ENCODE peak calls at places on chromosome 7, in seven cellular contexts. B, E, R, X, H, Q and K are unnamed samples. For H3K36me3, the result is how much of the 10 kb centered on the place peaks cover.

GRCh38 chr7:25804154-25804553 is 347.8 kb upstream of the NFE2L3 start:
- DNase-seq in B (no peak), E (no peak), R (no peak), X (peak), H (no peak), Q (no peak), K (no peak)

GRCh38 chr7:121328508-121329459 is at the start of gene WNT16:
- DNase-seq in B (no peak), E (no peak), R (peak), X (peak), H (no peak), Q (no peak), K (no peak)

GRCh38 chr7:24475573-24475972 is 97.7 kb upstream of the PALS2 start:
- DNase-seq in B (no peak), E (no peak), R (peak), X (peak), H (no peak), Q (no peak), K (no peak)

GRCh38 chr7:31950101-31950755 is 120.0 kb downstream of the PDE1C start:
- DNase-seq in B (no peak), E (no peak), R (no peak), X (no peak), H (no peak), Q (no peak), K (no peak)

GRCh38 chr7:102279537-102280400 is 6.9 kb upstream of the SH2B2 start:
- DNase-seq in B (peak), E (peak), R (peak), X (peak), H (peak), Q (peak), K (peak)

GRCh38 chr7:31058122-31058521 is 6.0 kb downstream of the ADCYAP1R1 start:
- DNase-seq in B (no peak), E (no peak), R (no peak), X (no peak), H (no peak), Q (no peak), K (no peak)

GRCh38 chr7:41097501-41097900 is 605.4 kb downstream of the INHBA start:
- DNase-seq in B (no peak), E (no peak), R (no peak), X (no peak), H (no peak), Q (no peak), K (no peak)

GRCh38 chr7:4147931-4148620 is 534.0 kb upstream of the FOXK1 start:
- DNase-seq in B (no peak), E (no peak), R (peak), X (no peak), H (no peak), Q (no peak), K (no peak)

GRCh38 chr7:133611955-133612354 is 359.1 kb downstream of the EXOC4 start:
- DNase-seq in B (no peak), E (no peak), R (no peak), X (no peak), H (no peak), Q (no peak), K (no peak)

GRCh38 chr7:115232041-115232440 is 310.1 kb downstream of the MDFIC start:
- DNase-seq in B (no peak), E (no peak), R (no peak), X (peak), H (no peak), Q (no peak), K (no peak)

GRCh38 chr7:98352621-98353020 is 48.3 kb downstream of the BAIAP2L1 start:
- DNase-seq in B (peak), E (no peak), R (no peak), X (peak), H (no peak), Q (no peak), K (no peak)

GRCh38 chr7:27992755-27993478 is 187.7 kb downstream of the JAZF1 start:
- DNase-seq in B (no peak), E (no peak), R (peak), X (no peak), H (no peak), Q (peak), K (no peak)

GRCh38 chr7:44311561-44312495 is 13.6 kb downstream of the CAMK2B start:
- DNase-seq in B (no peak), E (no peak), R (no peak), X (no peak), H (peak), Q (no peak), K (no peak)

GRCh38 chr7:8197994-8198698 is 63.8 kb downstream of the ICA1 start:
- DNase-seq in B (no peak), E (no peak), R (no peak), X (no peak), H (no peak), Q (no peak), K (no peak)

GRCh38 chr7:36670585-36671431 is 53.5 kb downstream of the AOAH start:
- DNase-seq in B (peak), E (peak), R (peak), X (peak), H (peak), Q (peak), K (peak)

GRCh38 chr7:23242321-23242720 is 4.3 kb upstream of the GPNMB start:
- DNase-seq in B (no peak), E (no peak), R (no peak), X (peak), H (no peak), Q (no peak), K (no peak)

GRCh38 chr7:96397936-96398596 is 76.2 kb upstream of the SLC25A13 start:
- DNase-seq in B (no peak), E (no peak), R (peak), X (no peak), H (no peak), Q (no peak), K (no peak)

GRCh38 chr7:151020231-151020630 is 4.1 kb downstream of the ATG9B start:
- DNase-seq in B (no peak), E (no peak), R (no peak), X (no peak), H (no peak), Q (no peak), K (no peak)

GRCh38 chr7:40469481-40469880 is 334.7 kb downstream of the SUGCT start:
- DNase-seq in B (peak), E (no peak), R (no peak), X (peak), H (no peak), Q (no peak), K (no peak)

GRCh38 chr7:95915731-95916130 is 143.4 kb downstream of the DYNC1I1 start:
- DNase-seq in B (no peak), E (no peak), R (no peak), X (no peak), H (no peak), Q (no peak), K (no peak)

GRCh38 chr7:63071396-63071795 is 927.3 kb upstream of the ZNF722 start:
- DNase-seq in B (no peak), E (no peak), R (no peak), X (no peak), H (peak), Q (no peak), K (no peak)

GRCh38 chr7:139431459-139431858 is 52.0 kb downstream of the KLRG2 start:
- DNase-seq in B (no peak), E (no peak), R (no peak), X (peak), H (no peak), Q (no peak), K (no peak)

GRCh38 chr7:132738254-132738653 is 162.0 kb upstream of the PLXNA4 start:
- DNase-seq in B (no peak), E (no peak), R (no peak), X (no peak), H (no peak), Q (no peak), K (no peak)

GRCh38 chr7:21587139-21587773 is 44.4 kb downstream of the DNAH11 start:
- DNase-seq in B (no peak), E (no peak), R (peak), X (no peak), H (no peak), Q (no peak), K (no peak)

GRCh38 chr7:26367219-26367711 is 75.6 kb downstream of the SNX10 start:
- DNase-seq in B (no peak), E (no peak), R (no peak), X (no peak), H (no peak), Q (no peak), K (no peak)

GRCh38 chr7:39950473-39951155 is 558 bp downstream of the CDK13 start:
- DNase-seq in B (peak), E (peak), R (peak), X (peak), H (peak), Q (no peak), K (peak)

GRCh38 chr7:124680304-124680703 is 85.3 kb downstream of the GPR37 start:
- DNase-seq in B (no peak), E (no peak), R (no peak), X (no peak), H (no peak), Q (no peak), K (no peak)

GRCh38 chr7:2227699-2228098 is 5.0 kb downstream of the MAD1L1 start:
- DNase-seq in B (no peak), E (no peak), R (no peak), X (no peak), H (no peak), Q (no peak), K (no peak)
- H3K36me3 ChIP-seq in B (under half), E (half or more), R (under half), X (half or more), H (under half), Q (under half), K (under half)

GRCh38 chr7:19107142-19107391 is 10.4 kb downstream of the TWIST1 start:
- DNase-seq in B (no peak), E (no peak), R (no peak), X (no peak), H (no peak), Q (no peak), K (no peak)
- H3K4me3 ChIP-seq in B (no peak), E (peak), R (peak), X (no peak), H (no peak), Q (peak), K (no peak)

DNA sequence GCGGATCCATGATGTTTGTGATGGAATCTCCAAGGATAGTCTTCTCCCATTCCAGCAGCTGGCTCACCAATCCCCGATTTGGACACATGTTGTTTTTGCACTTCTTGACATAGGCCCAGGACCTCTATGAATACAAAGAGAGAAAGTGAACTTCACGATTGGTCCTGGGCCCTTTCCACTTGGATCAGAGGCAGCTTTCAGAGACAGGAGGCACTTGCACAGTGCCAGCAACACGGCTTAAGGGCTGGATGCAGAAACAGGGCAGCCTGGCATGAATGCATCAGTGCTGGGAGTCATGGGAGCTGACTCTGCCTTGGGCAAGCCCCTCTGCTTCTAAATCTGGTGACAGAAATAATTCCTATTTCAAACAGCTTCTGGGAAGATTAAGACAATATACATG is 2.1 kb upstream of the TMEM120A start:
- DNase-seq in B (no peak), E (no peak), R (no peak), X (no peak), H (no peak), Q (no peak), K (no peak)
- H3K36me3 ChIP-seq in B (under half), E (under half), R (under half), X (under half), H (under half), Q (under half), K (under half)

DNA sequence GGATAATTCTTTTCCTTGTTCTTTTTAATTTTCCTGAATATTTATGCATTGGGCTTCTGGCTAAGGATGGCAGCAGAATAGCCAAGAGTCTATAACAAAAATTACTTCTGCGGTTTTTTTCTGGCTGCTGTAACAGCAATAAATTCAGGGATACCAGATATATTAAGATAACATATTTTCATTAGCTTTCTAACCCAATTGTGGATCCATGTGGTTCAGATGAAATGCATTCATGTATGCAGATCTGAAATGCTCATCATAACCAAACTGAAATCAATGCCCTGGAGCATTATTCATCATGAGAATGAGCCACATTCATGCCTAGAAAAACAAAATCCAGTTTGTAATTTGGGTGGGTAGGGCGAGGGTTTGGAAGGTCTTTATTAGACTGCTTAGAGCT is 69.8 kb upstream of the SEMA3A start:
- DNase-seq in B (no peak), E (no peak), R (no peak), X (no peak), H (no peak), Q (no peak), K (no peak)
- H3K4me3 ChIP-seq in B (no peak), E (no peak), R (no peak), X (no peak), H (no peak), Q (no peak), K (no peak)

GRCh38 chr7:100057006-100057405 is 7.4 kb downstream of the ZSCAN21 start:
- DNase-seq in B (no peak), E (no peak), R (no peak), X (no peak), H (no peak), Q (no peak), K (no peak)

GRCh38 chr7:100065452-100066186 is 15.9 kb downstream of the ZNF3 start:
- DNase-seq in B (peak), E (no peak), R (no peak), X (no peak), H (no peak), Q (no peak), K (no peak)

GRCh38 chr7:100064162-100064561 is 14.6 kb downstream of the ZSCAN21 start:
- DNase-seq in B (no peak), E (no peak), R (no peak), X (no peak), H (no peak), Q (no peak), K (no peak)

GRCh38 chr7:100063376-100063775 is 13.8 kb downstream of the ZSCAN21 start:
- DNase-seq in B (no peak), E (no peak), R (no peak), X (peak), H (no peak), Q (no peak), K (no peak)

DNA sequence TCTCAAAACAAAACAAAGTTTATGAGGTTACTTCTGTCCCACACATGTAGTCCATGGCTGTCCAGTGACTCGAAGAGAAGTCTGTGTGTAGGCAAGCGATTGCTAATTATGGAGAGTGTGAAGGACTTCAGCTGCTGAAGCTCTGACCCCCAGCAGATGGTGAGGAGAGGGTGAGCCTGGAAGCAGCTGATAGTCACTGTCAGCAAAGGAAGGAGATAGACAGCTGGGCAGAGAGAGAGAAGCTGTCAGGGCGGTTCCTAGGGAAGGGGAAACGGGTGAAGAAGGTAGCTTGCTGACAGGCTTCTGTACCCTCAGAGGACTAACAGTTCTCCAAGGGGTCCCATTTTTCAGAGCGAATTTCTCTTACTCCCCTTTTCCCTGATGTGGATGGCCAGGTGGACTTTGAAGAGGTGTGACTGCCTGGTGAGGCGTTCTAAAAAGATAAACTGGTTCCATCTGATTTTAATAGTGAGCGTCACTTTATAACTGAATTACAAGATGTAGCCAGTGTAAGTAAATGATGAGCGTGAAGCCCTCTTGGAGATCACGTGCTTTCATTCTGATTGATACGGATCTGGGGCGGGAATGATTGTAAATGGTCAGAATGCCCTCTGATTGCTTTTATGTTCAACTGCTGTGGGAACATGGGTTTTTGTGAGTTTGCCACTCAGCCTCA is 12.1 kb downstream of the ZSCAN21 start:
- DNase-seq in B (no peak), E (no peak), R (no peak), X (no peak), H (no peak), Q (no peak), K (no peak)
- H3K36me3 ChIP-seq in B (under half), E (half or more), R (under half), X (under half), H (under half), Q (under half), K (under half)

GRCh38 chr7:50153141-50153540 is 60.1 kb upstream of the ZPBP start:
- DNase-seq in B (no peak), E (no peak), R (no peak), X (no peak), H (no peak), Q (no peak), K (no peak)
- H3K4me3 ChIP-seq in B (no peak), E (no peak), R (no peak), X (no peak), H (no peak), Q (no peak), K (no peak)

GRCh38 chr7:116871061-116871700 is 8.8 kb downstream of the CAPZA2 start:
- DNase-seq in B (no peak), E (no peak), R (no peak), X (no peak), H (no peak), Q (no peak), K (no peak)
- H3K36me3 ChIP-seq in B (under half), E (under half), R (under half), X (under half), H (under half), Q (under half), K (under half)

GRCh38 chr7:118183254-118183585 is 744 bp upstream of the LSM8 start:
- DNase-seq in B (no peak), E (no peak), R (peak), X (no peak), H (no peak), Q (no peak), K (peak)

GRCh38 chr7:118183586-118184391 is at the start of gene LSM8:
- DNase-seq in B (peak), E (peak), R (peak), X (peak), H (peak), Q (peak), K (peak)

GRCh38 chr7:118185163-118185860 is 1.3 kb downstream of the LSM8 start:
- DNase-seq in B (no peak), E (no peak), R (no peak), X (peak), H (no peak), Q (no peak), K (no peak)

GRCh38 chr7:118184392-118184899 is 482 bp downstream of the LSM8 start:
- DNase-seq in B (no peak), E (no peak), R (no peak), X (no peak), H (no peak), Q (no peak), K (no peak)

DNA sequence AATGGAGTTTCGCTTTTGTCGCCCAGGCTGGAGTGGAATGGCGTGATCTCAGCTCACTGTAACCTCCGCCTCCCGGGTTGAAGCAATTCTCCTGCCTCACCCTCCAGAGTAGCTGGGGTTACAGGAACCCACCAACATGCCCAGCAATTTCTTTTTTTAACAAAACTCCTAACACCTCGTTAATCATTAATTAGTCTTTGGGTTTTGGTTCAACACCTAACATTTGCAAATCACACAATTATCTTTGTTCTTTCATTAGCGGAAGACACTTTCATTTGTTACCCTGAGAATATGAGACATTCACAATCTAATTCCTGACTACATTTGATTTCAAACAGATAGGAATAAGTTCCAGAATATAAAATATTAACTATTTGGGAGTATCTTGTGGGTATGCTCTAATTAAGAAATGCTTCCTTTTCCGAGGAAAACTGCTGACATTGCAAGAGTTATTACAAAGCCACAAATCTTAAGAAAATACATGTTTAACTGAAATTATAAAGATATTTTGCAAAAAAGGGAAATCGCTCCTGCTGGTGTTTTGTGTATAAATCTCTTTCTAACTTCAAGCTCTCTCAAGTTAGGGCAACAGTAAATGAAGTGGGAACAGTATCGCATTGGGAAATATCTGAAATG is 1.2 kb upstream of the LSM8 start:
- DNase-seq in B (no peak), E (no peak), R (no peak), X (no peak), H (no peak), Q (no peak), K (no peak)
- H3K4me3 ChIP-seq in B (peak), E (peak), R (peak), X (no peak), H (peak), Q (peak), K (peak)